ENCODE peak calls at places on chromosome 1, in five cellular contexts. O is stomach, S is hypothalamus, I is sigmoid colon, V is lung. B is an unnamed sample.

GRCh38 chr1:154773551-154773950 is 96.5 kb downstream of the KCNN3 start:
- DNase-seq in O (no peak), S (no peak), I (peak; percentile 75), V (no peak), B (peak; percentile 88)

GRCh38 chr1:72827285-72827684 is 544.9 kb upstream of the NEGR1 start:
- DNase-seq in O (no peak), S (no peak), I (no peak), V (no peak), B (no peak)

GRCh38 chr1:109783436-109783835 is 19.7 kb upstream of the EPS8L3 start:
- DNase-seq in O (peak; percentile 67), S (no peak), I (peak; percentile 62), V (no peak), B (peak; percentile 62)

GRCh38 chr1:88773540-88774150 is 89.6 kb downstream of the PKN2 start:
- DNase-seq in O (no peak), S (no peak), I (no peak), V (no peak), B (no peak)

GRCh38 chr1:116697892-116698595 is 30.5 kb upstream of the IGSF3 start:
- DNase-seq in O (no peak), S (no peak), I (no peak), V (no peak), B (no peak)

GRCh38 chr1:204314209-204314892 is 45.4 kb downstream of the PLEKHA6 start:
- DNase-seq in O (no peak), S (no peak), I (no peak), V (no peak), B (no peak)

GRCh38 chr1:30668026-30668425 is 55.4 kb downstream of the MATN1 start:
- DNase-seq in O (peak; percentile 32), S (no peak), I (no peak), V (no peak), B (peak; percentile 15)

GRCh38 chr1:42752284-42752683 is 12.2 kb upstream of the CLDN19 start:
- DNase-seq in O (peak; percentile 16), S (no peak), I (no peak), V (no peak), B (no peak)

GRCh38 chr1:56291374-56291841 is 288.0 kb downstream of the PLPP3 start:
- DNase-seq in O (no peak), S (no peak), I (no peak), V (no peak), B (peak; percentile 59)

B was measured in thyroid gland.